ENCODE peak calls at places on chromosomes 7 and 10, in eight cellular contexts. L is gastrocnemius medialis, M is thyroid gland, E is neural progenitor cell, U is fibroblast of lung, B is astrocyte, J is psoas muscle, H is hepatocyte. D is an unnamed sample.
A peak's percentile ranks its signal among the peaks of the same experiment; 100 is the strongest.

GRCh38 chr10:3806603-3807002 is 21.6 kb upstream of the KLF6 start:
- DNase-seq in L (no peak), M (no peak), E (no peak), U (peak; percentile 75), B (peak; percentile 96), J (no peak), H (peak; percentile 80), D (no peak)

GRCh38 chr10:77949167-77949566 is 22.6 kb upstream of the DLG5 start:
- DNase-seq in L (peak; percentile 80), M (peak; percentile 14), E (peak; percentile 67), U (peak; percentile 21), B (peak; percentile 74), J (peak; percentile 69), H (peak; percentile 50), D (peak; percentile 59)

GRCh38 chr10:23512355-23513058 is 73.6 kb downstream of the OTUD1 start:
- DNase-seq in L (no peak), M (no peak), E (no peak), U (peak; percentile 94), B (peak; percentile 3), J (no peak), H (peak; percentile 15), D (no peak)

GRCh38 chr10:79068562-79069324 is at the start of gene ZMIZ1:
- DNase-seq in L (peak; percentile 89), M (peak; percentile 92), E (peak; percentile 95), U (peak; percentile 93), B (peak; percentile 89), J (peak; percentile 89), H (peak; percentile 93), D (peak; percentile 92)

GRCh38 chr7:115037128-115037802 is 115.4 kb downstream of the MDFIC start:
- DNase-seq in L (no peak), M (no peak), E (no peak), U (no peak), B (no peak), J (no peak), H (no peak), D (no peak)

GRCh38 chr10:33074443-33074842 is 116.4 kb upstream of the ITGB1 start:
- DNase-seq in L (no peak), M (no peak), E (no peak), U (no peak), B (no peak), J (no peak), H (no peak), D (no peak)

GRCh38 chr7:108442039-108442568 is 14.1 kb downstream of the NRCAM start:
- DNase-seq in L (no peak), M (no peak), E (no peak), U (no peak), B (no peak), J (no peak), H (no peak), D (no peak)

GRCh38 chr7:123004931-123005330 is 9.4 kb upstream of the TAS2R16 start:
- DNase-seq in L (no peak), M (no peak), E (no peak), U (no peak), B (peak; percentile 49), J (no peak), H (no peak), D (no peak)

GRCh38 chr10:60209874-60210584 is 179.6 kb downstream of the ANK3 start:
- DNase-seq in L (no peak), M (no peak), E (no peak), U (no peak), B (no peak), J (no peak), H (no peak), D (no peak)

GRCh38 chr7:112422842-112423496 is 27.3 kb upstream of the IFRD1 start:
- DNase-seq in L (peak; percentile 71), M (peak; percentile 50), E (peak; percentile 65), U (peak; percentile 81), B (peak; percentile 84), J (peak; percentile 84), H (peak; percentile 83), D (peak; percentile 84)

GRCh38 chr7:70776627-70777101 is 355.3 kb upstream of the GALNT17 start:
- DNase-seq in L (no peak), M (peak; percentile 82), E (no peak), U (no peak), B (peak; percentile 75), J (no peak), H (no peak), D (no peak)

GRCh38 chr10:95655571-95656290 is 780 bp downstream of the ALDH18A1 start:
- DNase-seq in L (no peak), M (no peak), E (peak; percentile 47), U (peak; percentile 36), B (peak; percentile 38), J (no peak), H (peak; percentile 39), D (peak; percentile 9)

GRCh38 chr10:122957474-122957873 is 3.4 kb upstream of the C10orf88 start:
- DNase-seq in L (no peak), M (no peak), E (no peak), U (no peak), B (no peak), J (no peak), H (no peak), D (no peak)

GRCh38 chr7:95269640-95270039 is 54.7 kb downstream of the PON1 start:
- DNase-seq in L (no peak), M (no peak), E (no peak), U (no peak), B (no peak), J (no peak), H (no peak), D (no peak)

GRCh38 chr7:44964384-44964830 is 14.4 kb downstream of the MYO1G start:
- DNase-seq in L (no peak), M (no peak), E (peak; percentile 41), U (no peak), B (no peak), J (no peak), H (no peak), D (no peak)

GRCh38 chr7:146090023-146090645 is 26.5 kb upstream of the CNTNAP2 start:
- DNase-seq in L (no peak), M (no peak), E (peak; percentile 61), U (peak; percentile 60), B (no peak), J (no peak), H (peak; percentile 50), D (no peak)

GRCh38 chr10:129926066-129927055 is 37.7 kb downstream of the EBF3 start:
- DNase-seq in L (no peak), M (no peak), E (no peak), U (no peak), B (no peak), J (no peak), H (no peak), D (no peak)

GRCh38 chr7:4849390-4849789 is 12.4 kb downstream of the PAPOLB start:
- DNase-seq in L (no peak), M (peak; percentile 51), E (peak; percentile 67), U (peak; percentile 32), B (peak; percentile 8), J (no peak), H (peak; percentile 42), D (peak; percentile 28)

GRCh38 chr10:8543361-8544056 is 489.0 kb downstream of the GATA3 start:
- DNase-seq in L (no peak), M (peak; percentile 50), E (no peak), U (no peak), B (no peak), J (no peak), H (peak; percentile 32), D (no peak)
- H3K27ac ChIP-seq in L (no peak overlapping the region), M (peak overlapping the region; percentile 22), E (no peak overlapping the region), U (no peak overlapping the region), B (no peak overlapping the region), J (no peak overlapping the region), H (peak overlapping the region; percentile 3), D (no peak overlapping the region)

GRCh38 chr10:110865804-110866482 is 5.8 kb upstream of the PDCD4 start:
- DNase-seq in L (no peak), M (no peak), E (no peak), U (no peak), B (no peak), J (no peak), H (peak; percentile 39), D (no peak)

GRCh38 chr10:110865184-110865803 is 6.4 kb upstream of the PDCD4 start:
- DNase-seq in L (no peak), M (peak; percentile 32), E (peak; percentile 68), U (peak; percentile 36), B (peak; percentile 62), J (no peak), H (peak; percentile 81), D (peak; percentile 63)

GRCh38 chr10:110868981-110869380 is 2.7 kb upstream of the PDCD4 start:
- DNase-seq in L (no peak), M (no peak), E (no peak), U (no peak), B (no peak), J (no peak), H (no peak), D (no peak)

GRCh38 chr10:110870823-110871235 is 899 bp upstream of the PDCD4 start:
- DNase-seq in L (no peak), M (peak; percentile 58), E (peak; percentile 17), U (no peak), B (no peak), J (no peak), H (no peak), D (no peak)

DNA sequence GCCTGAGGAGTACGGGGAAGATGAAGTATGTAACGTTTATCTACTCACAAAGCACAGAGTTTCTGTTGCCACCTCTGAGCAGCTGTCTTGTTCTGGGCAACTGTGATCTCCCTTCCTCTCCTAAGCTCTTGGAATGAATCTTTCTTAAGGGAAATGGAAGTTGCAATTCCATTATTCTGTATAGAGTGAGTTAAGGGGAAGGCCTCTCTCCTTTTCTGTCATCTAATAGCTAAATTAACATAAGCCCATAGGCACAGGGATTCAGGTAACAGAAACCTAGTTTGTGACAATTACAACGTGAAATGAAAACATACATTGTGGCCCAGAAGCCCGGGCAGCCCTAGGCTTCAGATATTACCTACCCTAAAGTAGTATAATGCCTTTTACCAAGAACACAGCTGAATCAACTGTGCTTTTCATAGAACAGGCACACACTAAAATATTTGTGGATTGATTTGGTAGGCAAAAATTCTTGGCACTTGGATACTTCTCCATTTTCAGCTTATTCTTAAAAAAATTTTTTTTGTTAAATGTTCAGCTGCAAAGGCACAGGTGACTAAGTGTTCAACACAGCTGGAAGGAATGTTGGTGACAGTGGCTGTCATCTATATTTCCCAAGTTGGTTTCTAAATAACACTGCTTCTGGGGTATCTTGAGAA is 3.8 kb upstream of the PDCD4 start:
- DNase-seq in L (no peak), M (no peak), E (no peak), U (no peak), B (no peak), J (no peak), H (no peak), D (no peak)
- H3K27ac ChIP-seq in L (no peak overlapping the region), M (peak overlapping the region; percentile 61), E (no peak overlapping the region), U (no peak overlapping the region), B (no peak overlapping the region), J (no peak overlapping the region), H (peak overlapping the region; percentile 90), D (no peak overlapping the region)

GRCh38 chr10:20536381-20536780 is 360.7 kb downstream of the NEBL start:
- DNase-seq in L (no peak), M (no peak), E (no peak), U (no peak), B (no peak), J (no peak), H (no peak), D (no peak)
- H3K27ac ChIP-seq in L (no peak overlapping the region), M (no peak overlapping the region), E (no peak overlapping the region), U (no peak overlapping the region), B (no peak overlapping the region), J (no peak overlapping the region), H (no peak overlapping the region), D (no peak overlapping the region)

DNA sequence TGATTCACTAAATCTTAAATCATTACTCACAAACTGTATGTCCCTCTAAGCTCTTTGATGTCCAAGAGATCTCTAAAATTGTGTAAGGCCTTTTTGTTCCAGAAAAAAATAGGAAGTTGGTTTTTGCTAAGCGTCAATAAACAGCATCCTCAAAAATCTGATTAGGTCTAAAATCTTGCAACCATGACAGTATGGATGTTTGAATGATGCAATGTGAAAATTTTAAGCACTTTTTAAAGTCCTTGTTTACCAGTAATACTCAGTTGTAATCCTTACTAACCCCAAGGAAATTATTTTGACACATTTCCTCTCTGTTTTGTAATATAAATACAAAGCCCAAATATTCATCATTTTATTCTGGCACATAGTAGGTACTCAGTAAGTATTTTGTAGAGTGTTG is 6.8 kb downstream of the MET start:
- DNase-seq in L (no peak), M (no peak), E (no peak), U (no peak), B (no peak), J (no peak), H (no peak), D (no peak)
- H3K27ac ChIP-seq in L (no peak overlapping the region), M (no peak overlapping the region), E (no peak overlapping the region), U (no peak overlapping the region), B (no peak overlapping the region), J (peak overlapping the region; percentile 20), H (no peak overlapping the region), D (no peak overlapping the region)

D was measured in prostate gland.